ENCODE peak calls at places on chromosomes 7 and 10, in eight cellular contexts. One of them, this sample, is unnamed.

GRCh38 chr10:52729259-52730104 is 43.1 kb downstream of the MBL2 start:
- DNase-seq in IMR-90: peak
- DNase-seq in heart right ventricle: no peak
- DNase-seq in glutamatergic neuron: no peak
- DNase-seq in A549: peak
- DNase-seq in upper lobe of left lung: no peak
- DNase-seq in cardiac muscle cell: peak
- DNase-seq in progenitor cell of endocrine pancreas: no peak
- DNase-seq in this sample: peak

GRCh38 chr10:87844837-87845623 is 18.3 kb downstream of the KLLN start:
- DNase-seq in IMR-90: peak
- DNase-seq in cardiac muscle cell: peak
- DNase-seq in glutamatergic neuron: no peak
- DNase-seq in upper lobe of left lung: no peak
- DNase-seq in heart right ventricle: no peak
- DNase-seq in progenitor cell of endocrine pancreas: no peak
- DNase-seq in A549: peak
- DNase-seq in this sample: peak

GRCh38 chr10:110207805-110208613 is 604 bp downstream of the MXI1 start:
- DNase-seq in progenitor cell of endocrine pancreas: no peak
- DNase-seq in glutamatergic neuron: peak
- DNase-seq in IMR-90: peak
- DNase-seq in cardiac muscle cell: peak
- DNase-seq in heart right ventricle: peak
- DNase-seq in A549: peak
- DNase-seq in upper lobe of left lung: peak
- DNase-seq in this sample: peak

GRCh38 chr7:151313857-151314256 is 27.8 kb upstream of the NUB1 start:
- DNase-seq in upper lobe of left lung: no peak
- DNase-seq in heart right ventricle: peak
- DNase-seq in IMR-90: peak
- DNase-seq in glutamatergic neuron: no peak
- DNase-seq in progenitor cell of endocrine pancreas: no peak
- DNase-seq in cardiac muscle cell: peak
- DNase-seq in A549: no peak
- DNase-seq in this sample: peak

GRCh38 chr10:132142396-132143161 is 44.2 kb upstream of the DPYSL4 start:
- DNase-seq in A549: peak
- DNase-seq in upper lobe of left lung: peak
- DNase-seq in glutamatergic neuron: peak
- DNase-seq in IMR-90: no peak
- DNase-seq in heart right ventricle: no peak
- DNase-seq in cardiac muscle cell: peak
- DNase-seq in progenitor cell of endocrine pancreas: peak
- DNase-seq in this sample: no peak

GRCh38 chr10:24209421-24209770 is 458 bp downstream of the KIAA1217 start:
- DNase-seq in glutamatergic neuron: peak
- DNase-seq in A549: no peak
- DNase-seq in IMR-90: peak
- DNase-seq in progenitor cell of endocrine pancreas: no peak
- DNase-seq in heart right ventricle: no peak
- DNase-seq in cardiac muscle cell: peak
- DNase-seq in upper lobe of left lung: no peak
- DNase-seq in this sample: peak

GRCh38 chr10:47348138-47348651 is at the start of gene RBP3:
- DNase-seq in glutamatergic neuron: no peak
- DNase-seq in upper lobe of left lung: peak
- DNase-seq in IMR-90: no peak
- DNase-seq in heart right ventricle: no peak
- DNase-seq in cardiac muscle cell: no peak
- DNase-seq in A549: no peak
- DNase-seq in progenitor cell of endocrine pancreas: no peak
- DNase-seq in this sample: no peak

GRCh38 chr10:6314620-6315205 is 112.0 kb downstream of the PFKFB3 start:
- DNase-seq in IMR-90: no peak
- DNase-seq in cardiac muscle cell: no peak
- DNase-seq in heart right ventricle: no peak
- DNase-seq in progenitor cell of endocrine pancreas: no peak
- DNase-seq in A549: peak
- DNase-seq in upper lobe of left lung: peak
- DNase-seq in glutamatergic neuron: no peak
- DNase-seq in this sample: no peak

GRCh38 chr10:104199567-104199966 is 32.6 kb downstream of the CFAP43 start:
- DNase-seq in upper lobe of left lung: peak
- DNase-seq in A549: no peak
- DNase-seq in heart right ventricle: no peak
- DNase-seq in cardiac muscle cell: no peak
- DNase-seq in IMR-90: no peak
- DNase-seq in progenitor cell of endocrine pancreas: no peak
- DNase-seq in glutamatergic neuron: no peak
- DNase-seq in this sample: no peak

GRCh38 chr10:104197364-104197763 is 34.8 kb downstream of the CFAP43 start:
- DNase-seq in heart right ventricle: no peak
- DNase-seq in progenitor cell of endocrine pancreas: no peak
- DNase-seq in cardiac muscle cell: no peak
- DNase-seq in upper lobe of left lung: no peak
- DNase-seq in A549: no peak
- DNase-seq in IMR-90: no peak
- DNase-seq in glutamatergic neuron: no peak
- DNase-seq in this sample: no peak

DNA sequence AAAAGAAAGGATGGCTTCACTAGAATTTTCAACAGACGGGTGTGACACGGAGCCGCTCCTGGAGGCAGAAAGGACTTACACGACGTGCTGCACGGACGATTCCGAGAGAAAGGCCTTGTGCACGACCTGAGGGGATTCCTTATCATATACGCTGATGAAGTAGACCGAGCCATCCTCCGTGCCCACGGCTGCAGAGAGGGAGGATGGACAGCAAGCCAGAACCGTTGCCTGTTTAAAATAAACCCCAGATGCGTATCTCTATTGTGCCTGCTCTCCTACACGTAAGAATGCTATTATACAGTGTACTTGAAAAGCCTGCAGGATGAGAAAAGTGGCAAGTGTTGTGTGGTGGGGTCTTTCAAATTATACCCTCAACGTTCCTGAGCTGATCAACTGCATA is 38.4 kb downstream of the CFAP43 start:
- DNase-seq in glutamatergic neuron: no peak
- DNase-seq in cardiac muscle cell: no peak
- DNase-seq in A549: no peak
- DNase-seq in heart right ventricle: no peak
- DNase-seq in progenitor cell of endocrine pancreas: no peak
- DNase-seq in IMR-90: no peak
- DNase-seq in upper lobe of left lung: no peak
- DNase-seq in this sample: no peak
- TF ChIP-seq CTCF in glutamatergic neuron: no peak
- TF ChIP-seq CTCF in cardiac muscle cell: no peak
- TF ChIP-seq CTCF in A549: no peak
- TF ChIP-seq CTCF in heart right ventricle: no peak
- TF ChIP-seq CTCF in progenitor cell of endocrine pancreas: no peak
- TF ChIP-seq CTCF in IMR-90: no peak
- TF ChIP-seq CTCF in upper lobe of left lung: no peak
- TF ChIP-seq CTCF in this sample: no peak

DNA sequence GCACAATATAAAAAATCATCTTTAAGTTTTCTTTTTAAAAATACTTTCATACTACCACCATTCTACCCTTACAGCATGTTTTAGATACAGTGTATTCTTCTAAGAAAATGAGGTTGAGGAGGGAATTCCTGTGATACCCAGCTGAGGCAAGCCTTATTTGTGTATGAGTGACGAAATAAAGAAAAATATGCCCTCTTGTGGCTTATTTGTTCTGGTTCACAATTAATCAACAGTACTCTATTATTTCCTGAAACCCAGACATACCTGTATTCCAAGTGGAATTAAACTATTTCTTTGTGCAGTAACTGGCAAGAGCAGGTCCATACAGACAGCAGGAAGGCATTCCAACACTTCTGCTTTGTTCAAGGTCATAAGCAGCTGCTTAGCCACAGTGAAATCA is 4.5 kb upstream of the SEMA3D start:
- DNase-seq in cardiac muscle cell: peak
- DNase-seq in upper lobe of left lung: no peak
- DNase-seq in heart right ventricle: no peak
- DNase-seq in IMR-90: peak
- DNase-seq in A549: peak
- DNase-seq in glutamatergic neuron: no peak
- DNase-seq in progenitor cell of endocrine pancreas: no peak
- DNase-seq in this sample: peak
- TF ChIP-seq CTCF in cardiac muscle cell: peak
- TF ChIP-seq CTCF in upper lobe of left lung: no peak
- TF ChIP-seq CTCF in heart right ventricle: peak
- TF ChIP-seq CTCF in IMR-90: peak
- TF ChIP-seq CTCF in A549: peak
- TF ChIP-seq CTCF in glutamatergic neuron: peak
- TF ChIP-seq CTCF in progenitor cell of endocrine pancreas: peak
- TF ChIP-seq CTCF in this sample: peak

DNA sequence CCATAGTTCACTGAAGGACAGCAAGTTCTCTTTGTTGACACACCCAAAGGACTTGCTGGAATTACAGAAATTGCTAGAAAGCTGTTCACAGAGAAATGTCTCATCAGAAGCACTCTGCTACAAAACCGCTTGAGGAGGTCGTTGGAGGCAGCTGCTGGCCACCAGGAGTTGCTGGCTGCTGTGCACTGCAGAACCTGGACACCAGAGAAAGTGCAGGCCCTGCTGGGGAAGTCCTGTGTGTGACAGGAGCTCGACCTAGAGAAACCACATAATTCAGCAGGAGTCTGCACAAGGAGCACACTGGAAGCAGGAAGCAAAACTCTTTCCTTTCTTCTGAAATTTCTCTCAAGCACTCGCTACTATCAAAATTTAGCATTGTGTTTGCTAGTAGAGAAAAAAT is 461.5 kb upstream of the GHITM start:
- DNase-seq in progenitor cell of endocrine pancreas: no peak
- DNase-seq in glutamatergic neuron: no peak
- DNase-seq in cardiac muscle cell: peak
- DNase-seq in upper lobe of left lung: no peak
- DNase-seq in A549: no peak
- DNase-seq in IMR-90: no peak
- DNase-seq in heart right ventricle: no peak
- DNase-seq in this sample: no peak
- TF ChIP-seq CTCF in progenitor cell of endocrine pancreas: no peak
- TF ChIP-seq CTCF in glutamatergic neuron: no peak
- TF ChIP-seq CTCF in cardiac muscle cell: no peak
- TF ChIP-seq CTCF in upper lobe of left lung: no peak
- TF ChIP-seq CTCF in A549: no peak
- TF ChIP-seq CTCF in IMR-90: no peak
- TF ChIP-seq CTCF in heart right ventricle: no peak
- TF ChIP-seq CTCF in this sample: no peak

GRCh38 chr10:102114861-102115618 is 5.1 kb downstream of the LDB1 start:
- DNase-seq in glutamatergic neuron: peak
- DNase-seq in heart right ventricle: peak
- DNase-seq in progenitor cell of endocrine pancreas: peak
- DNase-seq in IMR-90: peak
- DNase-seq in A549: peak
- DNase-seq in upper lobe of left lung: peak
- DNase-seq in cardiac muscle cell: peak
- DNase-seq in this sample: peak

GRCh38 chr10:102113956-102114857 is 6.0 kb downstream of the LDB1 start:
- DNase-seq in heart right ventricle: no peak
- DNase-seq in A549: no peak
- DNase-seq in progenitor cell of endocrine pancreas: peak
- DNase-seq in upper lobe of left lung: no peak
- DNase-seq in IMR-90: no peak
- DNase-seq in glutamatergic neuron: peak
- DNase-seq in cardiac muscle cell: no peak
- DNase-seq in this sample: no peak

GRCh38 chr10:102111276-102111675 is 8.9 kb downstream of the LDB1 start:
- DNase-seq in progenitor cell of endocrine pancreas: no peak
- DNase-seq in IMR-90: no peak
- DNase-seq in heart right ventricle: no peak
- DNase-seq in cardiac muscle cell: no peak
- DNase-seq in A549: no peak
- DNase-seq in upper lobe of left lung: no peak
- DNase-seq in glutamatergic neuron: no peak
- DNase-seq in this sample: no peak

GRCh38 chr10:102113261-102113955 is 6.8 kb downstream of the LDB1 start:
- DNase-seq in progenitor cell of endocrine pancreas: no peak
- DNase-seq in IMR-90: no peak
- DNase-seq in A549: no peak
- DNase-seq in heart right ventricle: no peak
- DNase-seq in upper lobe of left lung: no peak
- DNase-seq in glutamatergic neuron: no peak
- DNase-seq in cardiac muscle cell: no peak
- DNase-seq in this sample: no peak

DNA sequence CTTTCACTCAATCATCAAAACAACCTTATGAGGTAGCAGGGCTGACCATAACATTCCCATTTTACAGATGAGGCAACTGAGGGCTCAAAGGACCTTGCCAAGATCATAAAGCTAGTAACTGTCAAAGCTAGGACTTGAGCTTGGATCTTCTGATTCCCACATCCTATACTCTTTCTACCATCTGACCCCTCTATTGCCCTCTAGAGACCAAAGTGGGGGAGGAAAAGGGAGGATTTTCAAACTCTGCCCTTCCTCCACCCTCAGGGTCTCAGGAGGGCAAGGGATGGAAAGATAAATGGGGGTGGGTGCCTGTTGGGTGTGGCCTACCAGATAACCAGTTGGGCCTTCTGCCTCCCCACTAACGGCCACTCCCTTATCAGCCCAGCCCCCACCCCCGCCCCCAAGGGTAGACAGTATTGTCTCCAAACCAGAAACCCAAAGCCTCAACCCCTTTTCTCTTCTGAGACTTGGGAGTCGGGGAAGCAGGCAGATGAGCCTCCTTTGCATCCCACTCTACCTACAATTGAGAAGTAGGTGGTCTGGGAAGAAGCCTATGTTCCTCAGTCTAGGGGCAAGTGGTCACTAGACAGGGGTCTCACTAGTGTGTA is 7.9 kb downstream of the LDB1 start:
- DNase-seq in progenitor cell of endocrine pancreas: no peak
- DNase-seq in heart right ventricle: no peak
- DNase-seq in A549: no peak
- DNase-seq in IMR-90: no peak
- DNase-seq in cardiac muscle cell: no peak
- DNase-seq in upper lobe of left lung: no peak
- DNase-seq in glutamatergic neuron: no peak
- DNase-seq in this sample: no peak
- TF ChIP-seq CTCF in progenitor cell of endocrine pancreas: peak
- TF ChIP-seq CTCF in heart right ventricle: no peak
- TF ChIP-seq CTCF in A549: no peak
- TF ChIP-seq CTCF in IMR-90: no peak
- TF ChIP-seq CTCF in cardiac muscle cell: peak
- TF ChIP-seq CTCF in upper lobe of left lung: no peak
- TF ChIP-seq CTCF in glutamatergic neuron: no peak
- TF ChIP-seq CTCF in this sample: peak

GRCh38 chr10:31927597-31928530 is 767 bp downstream of the ARHGAP12 start:
- DNase-seq in glutamatergic neuron: peak
- DNase-seq in upper lobe of left lung: peak
- DNase-seq in cardiac muscle cell: peak
- DNase-seq in A549: peak
- DNase-seq in IMR-90: peak
- DNase-seq in progenitor cell of endocrine pancreas: peak
- DNase-seq in heart right ventricle: peak
- DNase-seq in this sample: peak
- TF ChIP-seq CTCF in glutamatergic neuron: peak
- TF ChIP-seq CTCF in upper lobe of left lung: no peak
- TF ChIP-seq CTCF in cardiac muscle cell: peak
- TF ChIP-seq CTCF in A549: peak
- TF ChIP-seq CTCF in IMR-90: peak
- TF ChIP-seq CTCF in progenitor cell of endocrine pancreas: peak
- TF ChIP-seq CTCF in heart right ventricle: peak
- TF ChIP-seq CTCF in this sample: peak